ENCODE peak calls at places on chromosomes 4 and X, in eight cellular contexts. One of them, this sample, is unnamed. For H3K4me1, the result is how much of the 10 kb centered on the place peaks cover.

GRCh38 chr4:175298119-175298518 is 380.0 kb downstream of the ADAM29 start:
- DNase-seq in endothelial cell of umbilical vein: no peak
- DNase-seq in body of pancreas: no peak
- DNase-seq in stomach: no peak
- DNase-seq in IMR-90: peak
- DNase-seq in transverse colon: no peak
- DNase-seq in uterus: no peak
- DNase-seq in K562: no peak
- DNase-seq in this sample: no peak

GRCh38 chrX:39427492-39428289 is 626.4 kb downstream of the MID1IP1 start:
- DNase-seq in endothelial cell of umbilical vein: peak
- DNase-seq in body of pancreas: no peak
- DNase-seq in stomach: no peak
- DNase-seq in IMR-90: peak
- DNase-seq in transverse colon: no peak
- DNase-seq in uterus: no peak
- DNase-seq in K562: no peak
- DNase-seq in this sample: no peak

GRCh38 chr4:67327245-67327860 is 217.9 kb downstream of the CENPC start:
- DNase-seq in endothelial cell of umbilical vein: peak
- DNase-seq in body of pancreas: peak
- DNase-seq in stomach: peak
- DNase-seq in IMR-90: peak
- DNase-seq in transverse colon: peak
- DNase-seq in uterus: peak
- DNase-seq in K562: peak
- DNase-seq in this sample: no peak

GRCh38 chrX:4253092-4253491 is 539.6 kb upstream of the PRKX start:
- DNase-seq in endothelial cell of umbilical vein: no peak
- DNase-seq in body of pancreas: no peak
- DNase-seq in stomach: no peak
- DNase-seq in IMR-90: no peak
- DNase-seq in transverse colon: no peak
- DNase-seq in uterus: no peak
- DNase-seq in K562: no peak
- DNase-seq in this sample: no peak

GRCh38 chr4:128416921-128417320 is 129.3 kb upstream of the PGRMC2 start:
- DNase-seq in endothelial cell of umbilical vein: peak
- DNase-seq in body of pancreas: no peak
- DNase-seq in stomach: no peak
- DNase-seq in IMR-90: no peak
- DNase-seq in transverse colon: no peak
- DNase-seq in uterus: no peak
- DNase-seq in K562: no peak
- DNase-seq in this sample: no peak

GRCh38 chr4:185202984-185203379 is 818 bp downstream of the CFAP97 start:
- DNase-seq in endothelial cell of umbilical vein: no peak
- DNase-seq in body of pancreas: peak
- DNase-seq in stomach: no peak
- DNase-seq in IMR-90: no peak
- DNase-seq in transverse colon: no peak
- DNase-seq in uterus: no peak
- DNase-seq in K562: no peak
- DNase-seq in this sample: no peak

GRCh38 chr4:13329963-13330362 is 154.2 kb downstream of the RAB28 start:
- DNase-seq in endothelial cell of umbilical vein: peak
- DNase-seq in body of pancreas: no peak
- DNase-seq in stomach: no peak
- DNase-seq in IMR-90: peak
- DNase-seq in transverse colon: no peak
- DNase-seq in uterus: no peak
- DNase-seq in K562: no peak
- DNase-seq in this sample: no peak

GRCh38 chr4:83722730-83723269 is 186.9 kb downstream of the GPAT3 start:
- DNase-seq in endothelial cell of umbilical vein: no peak
- DNase-seq in body of pancreas: no peak
- DNase-seq in stomach: no peak
- DNase-seq in IMR-90: no peak
- DNase-seq in transverse colon: no peak
- DNase-seq in uterus: no peak
- DNase-seq in K562: no peak
- DNase-seq in this sample: no peak

GRCh38 chrX:2595258-2595657 is 94.5 kb upstream of the DHRSX start:
- DNase-seq in endothelial cell of umbilical vein: no peak
- DNase-seq in body of pancreas: no peak
- DNase-seq in stomach: no peak
- DNase-seq in IMR-90: peak
- DNase-seq in transverse colon: no peak
- DNase-seq in uterus: no peak
- DNase-seq in K562: no peak
- DNase-seq in this sample: no peak

GRCh38 chr4:133188433-133189175 is 39.5 kb downstream of the PCDH10 start:
- DNase-seq in endothelial cell of umbilical vein: no peak
- DNase-seq in body of pancreas: no peak
- DNase-seq in stomach: no peak
- DNase-seq in IMR-90: no peak
- DNase-seq in transverse colon: no peak
- DNase-seq in uterus: no peak
- DNase-seq in K562: no peak
- DNase-seq in this sample: no peak

GRCh38 chr4:56821394-56822263 is at the start of gene SPINK2:
- DNase-seq in endothelial cell of umbilical vein: no peak
- DNase-seq in body of pancreas: peak
- DNase-seq in stomach: peak
- DNase-seq in IMR-90: no peak
- DNase-seq in transverse colon: peak
- DNase-seq in uterus: no peak
- DNase-seq in K562: peak
- DNase-seq in this sample: peak

GRCh38 chr4:87932718-87933136 is 42.8 kb upstream of the SPP1 start:
- DNase-seq in endothelial cell of umbilical vein: no peak
- DNase-seq in body of pancreas: no peak
- DNase-seq in stomach: no peak
- DNase-seq in IMR-90: no peak
- DNase-seq in transverse colon: no peak
- DNase-seq in uterus: no peak
- DNase-seq in K562: no peak
- DNase-seq in this sample: no peak

GRCh38 chr4:174265917-174266316 is 17.6 kb downstream of the FBXO8 start:
- DNase-seq in endothelial cell of umbilical vein: no peak
- DNase-seq in body of pancreas: no peak
- DNase-seq in stomach: no peak
- DNase-seq in IMR-90: no peak
- DNase-seq in transverse colon: no peak
- DNase-seq in uterus: no peak
- DNase-seq in K562: no peak
- DNase-seq in this sample: no peak

GRCh38 chr4:163484906-163485305 is 9.6 kb upstream of the TMA16 start:
- DNase-seq in endothelial cell of umbilical vein: peak
- DNase-seq in body of pancreas: peak
- DNase-seq in stomach: peak
- DNase-seq in IMR-90: peak
- DNase-seq in transverse colon: peak
- DNase-seq in uterus: no peak
- DNase-seq in K562: peak
- DNase-seq in this sample: no peak

GRCh38 chr4:17358236-17358635 is 153.7 kb downstream of the QDPR start:
- DNase-seq in endothelial cell of umbilical vein: no peak
- DNase-seq in body of pancreas: no peak
- DNase-seq in stomach: no peak
- DNase-seq in IMR-90: no peak
- DNase-seq in transverse colon: no peak
- DNase-seq in uterus: no peak
- DNase-seq in K562: no peak
- DNase-seq in this sample: no peak

GRCh38 chr4:83905952-83906351 is 370.0 kb downstream of the GPAT3 start:
- DNase-seq in endothelial cell of umbilical vein: no peak
- DNase-seq in body of pancreas: no peak
- DNase-seq in stomach: no peak
- DNase-seq in IMR-90: no peak
- DNase-seq in transverse colon: no peak
- DNase-seq in uterus: no peak
- DNase-seq in K562: no peak
- DNase-seq in this sample: no peak

GRCh38 chr4:103306870-103307345 is 108.8 kb upstream of the CENPE start:
- DNase-seq in endothelial cell of umbilical vein: no peak
- DNase-seq in body of pancreas: peak
- DNase-seq in stomach: peak
- DNase-seq in IMR-90: no peak
- DNase-seq in transverse colon: peak
- DNase-seq in uterus: no peak
- DNase-seq in K562: no peak
- DNase-seq in this sample: no peak

GRCh38 chr4:169184686-169185085 is 86.1 kb downstream of the SH3RF1 start:
- DNase-seq in endothelial cell of umbilical vein: no peak
- DNase-seq in body of pancreas: no peak
- DNase-seq in stomach: no peak
- DNase-seq in IMR-90: no peak
- DNase-seq in transverse colon: no peak
- DNase-seq in uterus: no peak
- DNase-seq in K562: no peak
- DNase-seq in this sample: no peak

GRCh38 chr4:169184236-169184635 is 86.5 kb downstream of the SH3RF1 start:
- DNase-seq in endothelial cell of umbilical vein: no peak
- DNase-seq in body of pancreas: peak
- DNase-seq in stomach: no peak
- DNase-seq in IMR-90: peak
- DNase-seq in transverse colon: no peak
- DNase-seq in uterus: no peak
- DNase-seq in K562: no peak
- DNase-seq in this sample: no peak

GRCh38 chr4:169175035-169175434 is 95.7 kb downstream of the SH3RF1 start:
- DNase-seq in endothelial cell of umbilical vein: no peak
- DNase-seq in body of pancreas: no peak
- DNase-seq in stomach: no peak
- DNase-seq in IMR-90: no peak
- DNase-seq in transverse colon: no peak
- DNase-seq in uterus: no peak
- DNase-seq in K562: no peak
- DNase-seq in this sample: no peak

GRCh38 chr4:169183581-169183980 is 87.2 kb downstream of the SH3RF1 start:
- DNase-seq in endothelial cell of umbilical vein: no peak
- DNase-seq in body of pancreas: no peak
- DNase-seq in stomach: no peak
- DNase-seq in IMR-90: no peak
- DNase-seq in transverse colon: no peak
- DNase-seq in uterus: no peak
- DNase-seq in K562: no peak
- DNase-seq in this sample: no peak

GRCh38 chr4:169179609-169180526 is 90.9 kb downstream of the SH3RF1 start:
- DNase-seq in endothelial cell of umbilical vein: peak
- DNase-seq in body of pancreas: no peak
- DNase-seq in stomach: no peak
- DNase-seq in IMR-90: peak
- DNase-seq in transverse colon: no peak
- DNase-seq in uterus: no peak
- DNase-seq in K562: no peak
- DNase-seq in this sample: no peak
- H3K4me3 ChIP-seq in endothelial cell of umbilical vein: no peak
- H3K4me3 ChIP-seq in body of pancreas: no peak
- H3K4me3 ChIP-seq in stomach: peak
- H3K4me3 ChIP-seq in IMR-90: no peak
- H3K4me3 ChIP-seq in transverse colon: peak
- H3K4me3 ChIP-seq in uterus: no peak
- H3K4me3 ChIP-seq in K562: no peak
- H3K4me3 ChIP-seq in this sample: no peak

DNA sequence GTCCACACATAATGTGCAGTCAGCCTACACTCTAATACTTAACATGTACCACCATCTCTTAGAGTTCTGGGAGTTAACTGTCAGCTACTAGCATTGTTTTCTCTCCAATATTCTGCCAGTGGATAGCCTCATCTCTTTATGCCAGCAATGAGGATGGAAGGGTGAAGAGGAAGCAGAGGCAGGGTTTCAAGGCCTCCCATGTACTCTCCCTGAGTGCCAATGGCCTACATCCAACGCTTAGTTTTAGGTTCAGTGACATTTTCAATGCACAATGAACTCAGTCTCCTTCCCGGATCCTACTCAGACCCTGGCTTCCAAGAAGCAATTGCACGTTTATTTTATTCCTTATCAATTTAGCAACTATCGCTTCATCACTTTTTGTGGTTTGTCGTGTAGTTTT is 686.1 kb downstream of the DMD start:
- DNase-seq in endothelial cell of umbilical vein: no peak
- DNase-seq in body of pancreas: no peak
- DNase-seq in stomach: no peak
- DNase-seq in IMR-90: no peak
- DNase-seq in transverse colon: no peak
- DNase-seq in uterus: no peak
- DNase-seq in K562: no peak
- DNase-seq in this sample: no peak
- H3K4me1 ChIP-seq in endothelial cell of umbilical vein: under half
- H3K4me1 ChIP-seq in body of pancreas: under half
- H3K4me1 ChIP-seq in stomach: under half
- H3K4me1 ChIP-seq in IMR-90: under half
- H3K4me1 ChIP-seq in transverse colon: under half
- H3K4me1 ChIP-seq in uterus: under half
- H3K4me1 ChIP-seq in K562: under half
- H3K4me1 ChIP-seq in this sample: under half

DNA sequence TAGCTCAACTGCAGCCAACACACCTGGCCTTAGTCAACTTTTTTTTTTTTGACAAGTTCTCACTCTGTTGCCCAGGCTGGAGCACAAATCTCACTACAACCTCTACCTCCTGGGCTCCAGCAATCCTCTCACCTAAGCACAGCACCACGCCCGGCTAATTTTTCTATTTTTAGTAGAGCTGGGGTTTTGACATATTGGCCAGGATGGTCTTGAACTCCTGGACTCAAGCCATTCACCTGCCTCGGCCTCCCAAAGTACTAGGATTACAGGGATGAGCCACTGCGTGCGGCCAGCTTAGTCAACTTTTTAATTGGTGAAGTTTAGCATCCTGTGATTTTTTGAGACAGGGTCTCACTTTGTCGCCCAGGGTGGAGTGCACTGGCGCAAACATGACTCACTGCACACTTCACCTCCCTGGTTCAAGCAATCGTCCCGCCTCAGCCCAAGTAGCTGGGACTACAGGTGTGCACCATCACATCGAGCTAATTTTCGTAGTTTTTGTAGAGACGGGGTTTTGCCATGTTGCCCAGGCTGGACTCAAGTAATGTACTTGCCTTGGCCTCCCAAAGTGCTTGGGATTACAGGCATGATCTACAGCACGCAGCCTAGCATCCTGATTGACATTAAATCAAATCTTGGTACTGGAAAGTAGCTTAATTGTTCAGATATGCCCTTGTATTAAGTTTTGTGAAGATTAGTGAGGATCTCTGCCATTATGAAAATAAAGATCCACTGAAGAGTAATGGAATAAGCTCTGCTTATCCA is 8.3 kb downstream of the HNRNPDL start:
- DNase-seq in endothelial cell of umbilical vein: no peak
- DNase-seq in body of pancreas: no peak
- DNase-seq in stomach: no peak
- DNase-seq in IMR-90: no peak
- DNase-seq in transverse colon: no peak
- DNase-seq in uterus: no peak
- DNase-seq in K562: no peak
- DNase-seq in this sample: no peak
- TF ChIP-seq POLR2A in endothelial cell of umbilical vein: no peak
- TF ChIP-seq POLR2A in body of pancreas: no peak
- TF ChIP-seq POLR2A in stomach: no peak
- TF ChIP-seq POLR2A in IMR-90: peak
- TF ChIP-seq POLR2A in transverse colon: no peak
- TF ChIP-seq POLR2A in uterus: no peak
- TF ChIP-seq POLR2A in K562: peak
- TF ChIP-seq POLR2A in this sample: no peak

GRCh38 chrX:154096140-154097002 is 1.1 kb downstream of the MECP2 start:
- DNase-seq in endothelial cell of umbilical vein: no peak
- DNase-seq in body of pancreas: peak
- DNase-seq in stomach: no peak
- DNase-seq in IMR-90: peak
- DNase-seq in transverse colon: no peak
- DNase-seq in uterus: no peak
- DNase-seq in K562: peak
- DNase-seq in this sample: no peak
- H3K4me3 ChIP-seq in endothelial cell of umbilical vein: peak
- H3K4me3 ChIP-seq in body of pancreas: peak
- H3K4me3 ChIP-seq in stomach: peak
- H3K4me3 ChIP-seq in IMR-90: peak
- H3K4me3 ChIP-seq in transverse colon: peak
- H3K4me3 ChIP-seq in uterus: peak
- H3K4me3 ChIP-seq in K562: peak
- H3K4me3 ChIP-seq in this sample: peak